ENCODE peak calls at places on chromosomes 3 and 15, in four cellular contexts. One of them, this sample, is unnamed.

GRCh38 chr3:113736548-113737089 is 9.4 kb downstream of the NAA50 start:
- DNase-seq in CD8-positive, alpha-beta T cell: peak; percentile 30
- DNase-seq in right cardiac atrium: no peak
- DNase-seq in activated CD4-positive, alpha-beta T cell treated with anti-CD3 and anti-CD28 coated beads, Interleukin-2, amount 50 U/mL, for 1 hour: peak; percentile 5
- DNase-seq in this sample: no peak

GRCh38 chr3:128806588-128806987 is 72.8 kb upstream of the ACAD9 start:
- DNase-seq in CD8-positive, alpha-beta T cell: no peak
- DNase-seq in activated CD4-positive, alpha-beta T cell treated with anti-CD3 and anti-CD28 coated beads, Interleukin-2, amount 50 U/mL, for 1 hour: no peak
- DNase-seq in right cardiac atrium: no peak
- DNase-seq in this sample: no peak

GRCh38 chr3:70433091-70433490 is 120.7 kb upstream of the MDFIC2 start:
- DNase-seq in right cardiac atrium: no peak
- DNase-seq in CD8-positive, alpha-beta T cell: no peak
- DNase-seq in activated CD4-positive, alpha-beta T cell treated with anti-CD3 and anti-CD28 coated beads, Interleukin-2, amount 50 U/mL, for 1 hour: no peak
- DNase-seq in this sample: no peak

GRCh38 chr3:171660126-171660661 is 150.1 kb downstream of the PLD1 start:
- DNase-seq in activated CD4-positive, alpha-beta T cell treated with anti-CD3 and anti-CD28 coated beads, Interleukin-2, amount 50 U/mL, for 1 hour: no peak
- DNase-seq in right cardiac atrium: no peak
- DNase-seq in CD8-positive, alpha-beta T cell: no peak
- DNase-seq in this sample: no peak

GRCh38 chr3:88248658-88249057 is 98.9 kb downstream of the C3orf38 start:
- DNase-seq in activated CD4-positive, alpha-beta T cell treated with anti-CD3 and anti-CD28 coated beads, Interleukin-2, amount 50 U/mL, for 1 hour: no peak
- DNase-seq in right cardiac atrium: no peak
- DNase-seq in CD8-positive, alpha-beta T cell: no peak
- DNase-seq in this sample: no peak

GRCh38 chr3:127803619-127804018 is 18.7 kb downstream of the MGLL start:
- DNase-seq in CD8-positive, alpha-beta T cell: no peak
- DNase-seq in right cardiac atrium: no peak
- DNase-seq in activated CD4-positive, alpha-beta T cell treated with anti-CD3 and anti-CD28 coated beads, Interleukin-2, amount 50 U/mL, for 1 hour: no peak
- DNase-seq in this sample: no peak

GRCh38 chr3:174132006-174132405 is 727.1 kb upstream of the NAALADL2 start:
- DNase-seq in CD8-positive, alpha-beta T cell: no peak
- DNase-seq in right cardiac atrium: no peak
- DNase-seq in activated CD4-positive, alpha-beta T cell treated with anti-CD3 and anti-CD28 coated beads, Interleukin-2, amount 50 U/mL, for 1 hour: no peak
- DNase-seq in this sample: no peak

GRCh38 chr3:121330586-121330985 is 215.2 kb downstream of the POLQ start:
- DNase-seq in right cardiac atrium: no peak
- DNase-seq in activated CD4-positive, alpha-beta T cell treated with anti-CD3 and anti-CD28 coated beads, Interleukin-2, amount 50 U/mL, for 1 hour: no peak
- DNase-seq in CD8-positive, alpha-beta T cell: no peak
- DNase-seq in this sample: no peak

GRCh38 chr15:68330911-68331310 is 53.4 kb downstream of the FEM1B start:
- DNase-seq in CD8-positive, alpha-beta T cell: no peak
- DNase-seq in activated CD4-positive, alpha-beta T cell treated with anti-CD3 and anti-CD28 coated beads, Interleukin-2, amount 50 U/mL, for 1 hour: no peak
- DNase-seq in right cardiac atrium: no peak
- DNase-seq in this sample: no peak

GRCh38 chr15:64813075-64813474 is 12.4 kb downstream of the PIF1 start:
- DNase-seq in right cardiac atrium: peak; percentile 23
- DNase-seq in activated CD4-positive, alpha-beta T cell treated with anti-CD3 and anti-CD28 coated beads, Interleukin-2, amount 50 U/mL, for 1 hour: no peak
- DNase-seq in CD8-positive, alpha-beta T cell: no peak
- DNase-seq in this sample: no peak

GRCh38 chr3:8546609-8547008 is 45.0 kb downstream of the LMCD1 start:
- DNase-seq in right cardiac atrium: no peak
- DNase-seq in activated CD4-positive, alpha-beta T cell treated with anti-CD3 and anti-CD28 coated beads, Interleukin-2, amount 50 U/mL, for 1 hour: no peak
- DNase-seq in CD8-positive, alpha-beta T cell: no peak
- DNase-seq in this sample: no peak

GRCh38 chr3:139532996-139533395 is 6.5 kb downstream of the RBP1 start:
- DNase-seq in right cardiac atrium: no peak
- DNase-seq in CD8-positive, alpha-beta T cell: no peak
- DNase-seq in activated CD4-positive, alpha-beta T cell treated with anti-CD3 and anti-CD28 coated beads, Interleukin-2, amount 50 U/mL, for 1 hour: no peak
- DNase-seq in this sample: no peak

GRCh38 chr3:58535531-58536500 is 1.2 kb downstream of the ACOX2 start:
- DNase-seq in CD8-positive, alpha-beta T cell: no peak
- DNase-seq in activated CD4-positive, alpha-beta T cell treated with anti-CD3 and anti-CD28 coated beads, Interleukin-2, amount 50 U/mL, for 1 hour: no peak
- DNase-seq in right cardiac atrium: no peak
- DNase-seq in this sample: peak; percentile 90